ENCODE peak calls at places on chromosomes 1 and 21, in nine cellular contexts. One of them, this sample, is unnamed.

GRCh38 chr1:32138965-32139364 is 31.1 kb downstream of the KPNA6 start:
- DNase-seq in LoVo: peak
- DNase-seq in NCI-H1105: no peak
- DNase-seq in PC-3: peak
- DNase-seq in GM13977: no peak
- DNase-seq in thyroid gland: no peak
- DNase-seq in stimulated activated CD4-positive, alpha-beta T cell treated with anti-CD3 and anti-CD28 coated beads, TNF-alpha, amount 100 ng/mL, for 4 hours: no peak
- DNase-seq in D341Med: no peak
- DNase-seq in NCI-H1417 treated with DMSO at 0.1 percent for 48 hours: no peak
- DNase-seq in this sample: no peak

GRCh38 chr1:116318897-116319296 is 54.1 kb upstream of the ATP1A1 start:
- DNase-seq in LoVo: no peak
- DNase-seq in NCI-H1105: no peak
- DNase-seq in PC-3: no peak
- DNase-seq in GM13977: no peak
- DNase-seq in thyroid gland: no peak
- DNase-seq in stimulated activated CD4-positive, alpha-beta T cell treated with anti-CD3 and anti-CD28 coated beads, TNF-alpha, amount 100 ng/mL, for 4 hours: no peak
- DNase-seq in D341Med: no peak
- DNase-seq in NCI-H1417 treated with DMSO at 0.1 percent for 48 hours: no peak
- DNase-seq in this sample: no peak

GRCh38 chr1:1359316-1359667 is 937 bp upstream of the MXRA8 start:
- DNase-seq in LoVo: no peak
- DNase-seq in NCI-H1105: no peak
- DNase-seq in PC-3: no peak
- DNase-seq in GM13977: no peak
- DNase-seq in thyroid gland: peak
- DNase-seq in stimulated activated CD4-positive, alpha-beta T cell treated with anti-CD3 and anti-CD28 coated beads, TNF-alpha, amount 100 ng/mL, for 4 hours: no peak
- DNase-seq in D341Med: no peak
- DNase-seq in NCI-H1417 treated with DMSO at 0.1 percent for 48 hours: no peak
- DNase-seq in this sample: no peak

GRCh38 chr1:199792874-199793273 is 234.6 kb upstream of the NR5A2 start:
- DNase-seq in LoVo: no peak
- DNase-seq in NCI-H1105: no peak
- DNase-seq in PC-3: no peak
- DNase-seq in GM13977: no peak
- DNase-seq in thyroid gland: no peak
- DNase-seq in stimulated activated CD4-positive, alpha-beta T cell treated with anti-CD3 and anti-CD28 coated beads, TNF-alpha, amount 100 ng/mL, for 4 hours: no peak
- DNase-seq in D341Med: no peak
- DNase-seq in NCI-H1417 treated with DMSO at 0.1 percent for 48 hours: no peak
- DNase-seq in this sample: no peak

GRCh38 chr1:63024132-63024531 is 240.2 kb downstream of the ATG4C start:
- DNase-seq in LoVo: no peak
- DNase-seq in NCI-H1105: no peak
- DNase-seq in PC-3: no peak
- DNase-seq in GM13977: no peak
- DNase-seq in thyroid gland: no peak
- DNase-seq in stimulated activated CD4-positive, alpha-beta T cell treated with anti-CD3 and anti-CD28 coated beads, TNF-alpha, amount 100 ng/mL, for 4 hours: no peak
- DNase-seq in D341Med: no peak
- DNase-seq in NCI-H1417 treated with DMSO at 0.1 percent for 48 hours: no peak
- DNase-seq in this sample: no peak

GRCh38 chr1:36864182-36865079 is 169.9 kb downstream of the GRIK3 start:
- DNase-seq in LoVo: no peak
- DNase-seq in NCI-H1105: peak
- DNase-seq in PC-3: no peak
- DNase-seq in GM13977: peak
- DNase-seq in thyroid gland: no peak
- DNase-seq in stimulated activated CD4-positive, alpha-beta T cell treated with anti-CD3 and anti-CD28 coated beads, TNF-alpha, amount 100 ng/mL, for 4 hours: no peak
- DNase-seq in D341Med: no peak
- DNase-seq in NCI-H1417 treated with DMSO at 0.1 percent for 48 hours: no peak
- DNase-seq in this sample: peak

GRCh38 chr1:78079580-78079979 is 33.8 kb downstream of the GIPC2 start:
- DNase-seq in LoVo: no peak
- DNase-seq in NCI-H1105: no peak
- DNase-seq in PC-3: peak
- DNase-seq in GM13977: no peak
- DNase-seq in thyroid gland: no peak
- DNase-seq in stimulated activated CD4-positive, alpha-beta T cell treated with anti-CD3 and anti-CD28 coated beads, TNF-alpha, amount 100 ng/mL, for 4 hours: no peak
- DNase-seq in D341Med: no peak
- DNase-seq in NCI-H1417 treated with DMSO at 0.1 percent for 48 hours: no peak
- DNase-seq in this sample: no peak

GRCh38 chr1:214615871-214616270 is 12.9 kb downstream of the CENPF start:
- DNase-seq in LoVo: no peak
- DNase-seq in NCI-H1105: no peak
- DNase-seq in PC-3: peak
- DNase-seq in GM13977: no peak
- DNase-seq in thyroid gland: no peak
- DNase-seq in stimulated activated CD4-positive, alpha-beta T cell treated with anti-CD3 and anti-CD28 coated beads, TNF-alpha, amount 100 ng/mL, for 4 hours: no peak
- DNase-seq in D341Med: no peak
- DNase-seq in NCI-H1417 treated with DMSO at 0.1 percent for 48 hours: no peak
- DNase-seq in this sample: no peak

GRCh38 chr21:33135925-33136324 is 66.0 kb downstream of the OLIG1 start:
- DNase-seq in LoVo: no peak
- DNase-seq in NCI-H1105: peak
- DNase-seq in PC-3: no peak
- DNase-seq in GM13977: no peak
- DNase-seq in thyroid gland: no peak
- DNase-seq in stimulated activated CD4-positive, alpha-beta T cell treated with anti-CD3 and anti-CD28 coated beads, TNF-alpha, amount 100 ng/mL, for 4 hours: no peak
- DNase-seq in D341Med: no peak
- DNase-seq in NCI-H1417 treated with DMSO at 0.1 percent for 48 hours: no peak
- DNase-seq in this sample: no peak

GRCh38 chr1:156746716-156747631 is 4.5 kb downstream of the HDGF start:
- DNase-seq in LoVo: peak
- DNase-seq in NCI-H1105: peak
- DNase-seq in PC-3: peak
- DNase-seq in GM13977: peak
- DNase-seq in thyroid gland: peak
- DNase-seq in stimulated activated CD4-positive, alpha-beta T cell treated with anti-CD3 and anti-CD28 coated beads, TNF-alpha, amount 100 ng/mL, for 4 hours: no peak
- DNase-seq in D341Med: peak
- DNase-seq in NCI-H1417 treated with DMSO at 0.1 percent for 48 hours: peak
- DNase-seq in this sample: peak

GRCh38 chr1:116737020-116737854 is 17.0 kb upstream of the CD2 start:
- DNase-seq in LoVo: peak
- DNase-seq in NCI-H1105: peak
- DNase-seq in PC-3: peak
- DNase-seq in GM13977: peak
- DNase-seq in thyroid gland: peak
- DNase-seq in stimulated activated CD4-positive, alpha-beta T cell treated with anti-CD3 and anti-CD28 coated beads, TNF-alpha, amount 100 ng/mL, for 4 hours: peak
- DNase-seq in D341Med: peak
- DNase-seq in NCI-H1417 treated with DMSO at 0.1 percent for 48 hours: no peak
- DNase-seq in this sample: peak

This sample was measured in K562.